ENCODE peak calls at places on chromosomes 7 and 10, in seven cellular contexts. J, Q, S, W, M, O and F are unnamed samples.

GRCh38 chr10:35214607-35215020 is 88.0 kb downstream of the CREM start:
- DNase-seq in J (no peak), Q (no peak), S (no peak), W (no peak), M (no peak), O (no peak), F (no peak)

GRCh38 chr10:14602807-14603538 is 171.7 kb downstream of the FAM107B start:
- DNase-seq in J (no peak), Q (no peak), S (no peak), W (no peak), M (no peak), O (no peak), F (no peak)

GRCh38 chr7:137878333-137878961 is 31.7 kb upstream of the DGKI start:
- DNase-seq in J (no peak), Q (no peak), S (no peak), W (peak), M (no peak), O (no peak), F (no peak)

GRCh38 chr10:90779573-90779972 is 78.3 kb downstream of the HTR7 start:
- DNase-seq in J (no peak), Q (no peak), S (peak), W (peak), M (no peak), O (peak), F (no peak)

GRCh38 chr7:70710011-70710480 is 421.9 kb upstream of the GALNT17 start:
- DNase-seq in J (peak), Q (no peak), S (no peak), W (no peak), M (no peak), O (no peak), F (no peak)

GRCh38 chr10:122192142-122192541 is 79.0 kb upstream of the BTBD16 start:
- DNase-seq in J (no peak), Q (no peak), S (no peak), W (no peak), M (no peak), O (no peak), F (no peak)

GRCh38 chr7:145902123-145902522 is 214.5 kb upstream of the CNTNAP2 start:
- DNase-seq in J (no peak), Q (no peak), S (no peak), W (no peak), M (peak), O (no peak), F (no peak)

GRCh38 chr10:91887075-91887899 is 22.0 kb downstream of the FGFBP3 start:
- DNase-seq in J (no peak), Q (peak), S (no peak), W (no peak), M (peak), O (peak), F (no peak)

GRCh38 chr7:74289660-74290589 is 718 bp downstream of the CLIP2 start:
- DNase-seq in J (no peak), Q (peak), S (no peak), W (no peak), M (no peak), O (no peak), F (no peak)

GRCh38 chr10:71766717-71767419 is 6.5 kb downstream of the VSIR start:
- DNase-seq in J (no peak), Q (no peak), S (peak), W (peak), M (no peak), O (peak), F (peak)

GRCh38 chr7:26538683-26539082 is 247.0 kb downstream of the SNX10 start:
- DNase-seq in J (no peak), Q (no peak), S (no peak), W (no peak), M (no peak), O (no peak), F (no peak)

GRCh38 chr10:110786172-110786571 is 85.6 kb upstream of the PDCD4 start:
- DNase-seq in J (no peak), Q (no peak), S (no peak), W (no peak), M (no peak), O (no peak), F (no peak)

GRCh38 chr10:113527181-113527580 is 25.7 kb upstream of the HABP2 start:
- DNase-seq in J (no peak), Q (no peak), S (no peak), W (no peak), M (no peak), O (no peak), F (no peak)

GRCh38 chr10:69965919-69966662 is 86.6 kb upstream of the MACROH2A2 start:
- DNase-seq in J (no peak), Q (no peak), S (no peak), W (no peak), M (peak), O (no peak), F (no peak)

GRCh38 chr7:129670636-129671035 is 59.1 kb downstream of the NRF1 start:
- DNase-seq in J (no peak), Q (no peak), S (no peak), W (no peak), M (no peak), O (no peak), F (no peak)

GRCh38 chr7:80165177-80165576 is 30.5 kb downstream of the GNAI1 start:
- DNase-seq in J (no peak), Q (no peak), S (no peak), W (no peak), M (no peak), O (no peak), F (no peak)

GRCh38 chr10:109937460-109937859 is 14.1 kb upstream of the XPNPEP1 start:
- DNase-seq in J (no peak), Q (no peak), S (no peak), W (no peak), M (no peak), O (no peak), F (no peak)

DNA sequence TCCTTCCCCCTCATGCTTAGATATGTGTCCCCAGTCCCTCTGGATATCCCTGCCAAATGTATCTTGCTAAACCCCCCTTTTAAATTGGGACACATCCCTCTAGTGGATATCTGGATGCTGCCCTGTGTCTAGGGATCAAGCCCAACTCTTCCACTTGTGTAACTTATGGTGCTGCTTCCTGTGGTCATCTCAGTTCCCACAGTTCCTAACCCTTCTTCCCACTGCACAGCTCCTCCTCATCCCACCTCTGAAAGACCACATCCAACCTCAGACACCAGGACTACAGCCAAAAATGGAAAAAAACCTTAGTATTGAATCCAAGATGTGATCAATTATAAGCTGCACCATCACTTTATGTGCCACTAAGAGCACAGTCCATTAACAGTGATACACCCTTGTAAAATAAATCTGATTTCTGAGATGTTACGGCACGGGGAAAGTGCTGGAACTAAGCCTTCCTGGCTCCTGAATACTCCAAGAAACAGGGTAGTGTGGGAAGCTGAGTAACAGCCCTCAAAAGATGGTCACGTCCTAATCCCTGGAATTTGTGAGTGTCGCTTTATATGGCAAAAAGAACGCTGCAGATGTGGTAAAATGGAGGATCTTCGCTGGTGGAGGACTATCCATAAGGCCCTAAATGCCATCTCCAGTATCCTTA is 13.7 kb downstream of the ESYT2 start:
- DNase-seq in J (no peak), Q (no peak), S (no peak), W (no peak), M (no peak), O (no peak), F (no peak)
- TF ChIP-seq CTCF in J (no peak), Q (no peak), S (no peak), W (no peak), M (no peak), O (no peak), F (no peak)

DNA sequence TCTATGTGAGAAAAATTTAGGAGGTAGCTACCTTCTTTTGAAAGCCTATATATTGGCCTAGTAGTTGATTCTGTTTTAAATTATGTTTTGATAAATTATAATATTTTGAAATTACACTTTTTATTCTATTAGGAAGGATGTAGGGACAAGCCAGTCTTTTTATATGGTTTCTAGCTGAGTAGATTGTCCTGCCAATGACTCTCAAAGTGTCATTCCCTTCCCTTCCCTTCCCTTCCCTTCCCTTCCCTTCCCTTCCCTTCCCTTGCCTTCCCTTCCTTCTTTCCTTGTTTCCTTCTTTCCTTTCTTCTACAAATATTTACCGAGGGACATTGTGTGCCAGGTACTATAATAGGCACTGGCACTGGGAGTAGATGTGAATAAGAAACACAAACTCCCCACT is 99.7 kb upstream of the HDAC9 start:
- DNase-seq in J (no peak), Q (no peak), S (no peak), W (no peak), M (no peak), O (no peak), F (no peak)
- TF ChIP-seq SIN3A in J (no peak), Q (no peak), S (no peak), W (no peak), M (no peak), O (no peak), F (no peak)

GRCh38 chr10:132578287-132578951 is 40.8 kb downstream of the INPP5A start:
- DNase-seq in J (no peak), Q (no peak), S (no peak), W (no peak), M (no peak), O (no peak), F (no peak)

GRCh38 chr10:132575320-132576201 is 38.0 kb downstream of the INPP5A start:
- DNase-seq in J (peak), Q (no peak), S (no peak), W (no peak), M (no peak), O (no peak), F (peak)

GRCh38 chr10:132576671-132577349 is 39.2 kb downstream of the INPP5A start:
- DNase-seq in J (no peak), Q (no peak), S (no peak), W (no peak), M (no peak), O (no peak), F (no peak)

GRCh38 chr10:132579027-132579859 is 41.7 kb downstream of the INPP5A start:
- DNase-seq in J (no peak), Q (no peak), S (no peak), W (no peak), M (no peak), O (no peak), F (no peak)

DNA sequence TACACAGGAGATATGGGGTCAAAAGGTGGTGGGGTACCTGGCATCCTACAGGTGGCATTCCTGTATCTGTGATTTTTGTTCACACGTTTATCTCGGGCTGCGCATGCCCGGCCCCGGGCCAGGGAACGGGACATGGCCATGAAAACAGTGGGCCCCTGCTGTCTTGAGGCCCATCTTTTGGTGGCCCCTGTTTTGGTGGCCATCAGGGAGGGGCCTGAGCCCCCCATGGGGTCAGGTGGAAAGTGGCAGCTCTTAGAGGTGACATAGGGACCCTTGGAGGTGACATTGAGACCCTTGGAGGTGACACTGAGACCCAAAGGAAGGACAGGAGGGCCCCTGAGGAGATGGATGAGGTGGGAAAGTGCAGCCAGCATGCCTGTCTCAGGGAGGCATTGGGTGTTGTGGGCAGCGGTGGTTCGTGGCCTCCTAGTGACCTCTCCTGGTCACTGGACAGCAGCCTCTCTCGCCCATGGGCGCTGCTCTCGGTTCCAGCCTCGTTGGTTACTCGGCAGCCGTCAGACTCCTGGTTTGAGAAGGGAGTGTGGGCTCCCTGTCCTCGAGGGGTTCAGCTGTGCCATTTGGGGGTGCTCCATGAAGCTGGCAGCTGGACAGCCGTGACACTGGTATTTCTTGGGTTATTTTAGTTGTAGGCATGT is 39.9 kb downstream of the INPP5A start:
- DNase-seq in J (no peak), Q (peak), S (no peak), W (no peak), M (no peak), O (peak), F (no peak)
- TF ChIP-seq CTCF in J (no peak), Q (peak), S (peak), W (peak), M (peak), O (peak), F (peak)

GRCh38 chr7:106625678-106626301 is 35.2 kb downstream of the CCDC71L start:
- DNase-seq in J (no peak), Q (no peak), S (no peak), W (no peak), M (no peak), O (no peak), F (no peak)

GRCh38 chr7:106623315-106623660 is 37.7 kb downstream of the CCDC71L start:
- DNase-seq in J (no peak), Q (no peak), S (no peak), W (no peak), M (no peak), O (no peak), F (no peak)

GRCh38 chr7:106623846-106624245 is 37.1 kb downstream of the CCDC71L start:
- DNase-seq in J (no peak), Q (no peak), S (no peak), W (no peak), M (no peak), O (no peak), F (peak)

GRCh38 chr7:106629521-106629920 is 31.4 kb downstream of the CCDC71L start:
- DNase-seq in J (no peak), Q (no peak), S (no peak), W (no peak), M (no peak), O (no peak), F (no peak)

GRCh38 chr7:106626376-106627293 is 34.3 kb downstream of the CCDC71L start:
- DNase-seq in J (no peak), Q (no peak), S (peak), W (no peak), M (no peak), O (no peak), F (no peak)
- TF ChIP-seq SIN3A in J (no peak), Q (no peak), S (peak), W (no peak), M (no peak), O (no peak), F (no peak)

GRCh38 chr10:101067356-101068083 is 5.7 kb downstream of the KAZALD1 start:
- DNase-seq in J (peak), Q (peak), S (peak), W (peak), M (peak), O (peak), F (no peak)
- TF ChIP-seq CTCF in J (peak), Q (peak), S (no peak), W (peak), M (peak), O (peak), F (peak)

GRCh38 chr10:50422259-50422658 is 170.9 kb upstream of the ASAH2 start:
- DNase-seq in J (no peak), Q (no peak), S (no peak), W (no peak), M (no peak), O (no peak), F (no peak)
- TF ChIP-seq SIN3A in J (no peak), Q (no peak), S (no peak), W (no peak), M (no peak), O (no peak), F (no peak)